ENCODE peak calls at places on chromosomes 2 and 18, in five cellular contexts. B is substantia nigra, L is left lung, E is PC-3, S is left cardiac atrium. X is an unnamed sample.

GRCh38 chr2:106085441-106085911 is 108.6 kb downstream of the UXS1 start:
- DNase-seq in S (no peak), B (no peak), E (peak; percentile 42), L (no peak), X (no peak)

GRCh38 chr2:112640800-112641675 is 4.7 kb upstream of the SLC20A1 start:
- DNase-seq in L (no peak), B (no peak), S (peak; percentile 46), E (peak; percentile 91), X (no peak)

GRCh38 chr2:53234548-53234903 is 533.1 kb upstream of the CHAC2 start:
- DNase-seq in L (no peak), S (no peak), B (no peak), E (peak; percentile 42), X (no peak)

GRCh38 chr2:159549234-159549633 is 67.1 kb downstream of the BAZ2B start:
- DNase-seq in L (no peak), S (no peak), E (peak; percentile 34), B (no peak), X (no peak)

GRCh38 chr2:20012282-20013060 is at the start of gene MATN3:
- DNase-seq in E (peak; percentile 59), B (no peak), S (peak; percentile 54), L (peak; percentile 82), X (no peak)

GRCh38 chr18:25350561-25351201 is 1.3 kb downstream of the ZNF521 start:
- DNase-seq in E (no peak), S (peak; percentile 73), L (peak; percentile 77), B (peak; percentile 11), X (peak; percentile 15)

GRCh38 chr2:20511130-20511529 is 64.3 kb downstream of the RHOB start:
- DNase-seq in E (no peak), S (no peak), L (no peak), B (no peak), X (no peak)

GRCh38 chr18:39596891-39597290 is 2031.3 kb upstream of the CELF4 start:
- DNase-seq in L (no peak), E (no peak), B (no peak), S (no peak), X (no peak)

GRCh38 chr2:195594916-195595694 is 61.9 kb upstream of the SLC39A10 start:
- DNase-seq in E (no peak), L (no peak), B (no peak), S (no peak), X (no peak)

GRCh38 chr2:178579006-178579405 is 98.7 kb downstream of the PLEKHA3 start:
- DNase-seq in B (no peak), E (peak; percentile 87), L (no peak), S (no peak), X (no peak)

GRCh38 chr18:49277395-49278036 is 182.9 kb downstream of the DYM start:
- DNase-seq in B (no peak), S (no peak), E (peak; percentile 60), L (no peak), X (no peak)

GRCh38 chr2:1974391-1974790 is 230.1 kb upstream of the PXDN start:
- DNase-seq in E (peak; percentile 32), L (no peak), S (no peak), B (no peak), X (peak; percentile 61)

GRCh38 chr2:160613466-160614153 is 120.0 kb upstream of the RBMS1 start:
- DNase-seq in B (no peak), L (no peak), S (no peak), E (peak; percentile 96), X (no peak)

GRCh38 chr2:38649176-38649728 is 16.7 kb upstream of the GALM start:
- DNase-seq in S (no peak), B (no peak), E (no peak), L (no peak), X (no peak)

GRCh38 chr2:151111599-151112278 is 149.9 kb downstream of the RBM43 start:
- DNase-seq in S (no peak), L (no peak), B (no peak), E (peak; percentile 75), X (no peak)

GRCh38 chr2:141529674-141530073 is 601.1 kb downstream of the LRP1B start:
- DNase-seq in S (no peak), E (no peak), L (no peak), B (no peak), X (no peak)

GRCh38 chr18:79764131-79764530 is 33.6 kb upstream of the KCNG2 start:
- DNase-seq in B (no peak), S (no peak), E (no peak), L (no peak), X (no peak)

GRCh38 chr2:68452168-68452890 is 14.8 kb downstream of the FBXO48 start:
- DNase-seq in B (no peak), S (no peak), E (no peak), L (no peak), X (no peak)

GRCh38 chr2:138689705-138690104 is 90.5 kb downstream of the NXPH2 start:
- DNase-seq in E (no peak), L (no peak), S (no peak), B (no peak), X (no peak)

GRCh38 chr2:105126353-105126752 is 88.5 kb downstream of the MRPS9 start:
- DNase-seq in E (no peak), B (no peak), L (no peak), S (no peak), X (no peak)

GRCh38 chr2:90209806-90210205 is 1518.3 kb downstream of the RPIA start:
- DNase-seq in B (no peak), L (peak; percentile 53), E (no peak), S (no peak), X (no peak)

GRCh38 chr2:240782221-240782885 is 37.7 kb downstream of the KIF1A start:
- DNase-seq in L (peak; percentile 79), B (no peak), S (peak; percentile 24), E (no peak), X (no peak)

GRCh38 chr2:48572797-48573196 is 42.8 kb downstream of the STON1 start:
- DNase-seq in E (no peak), L (no peak), S (no peak), B (no peak), X (no peak)

GRCh38 chr18:54647176-54647575 is 56.1 kb downstream of the DYNAP start:
- DNase-seq in L (no peak), E (peak; percentile 69), S (no peak), B (no peak), X (no peak)

GRCh38 chr18:5059540-5060032 is 137.5 kb downstream of the AKAIN1 start:
- DNase-seq in L (no peak), B (no peak), E (no peak), S (no peak), X (no peak)

GRCh38 chr2:65175894-65176527 is 46.1 kb upstream of the RAB1A start:
- DNase-seq in B (no peak), E (no peak), S (no peak), L (no peak), X (no peak)

GRCh38 chr2:68744517-68744916 is 9.9 kb downstream of the ARHGAP25 start:
- DNase-seq in E (peak; percentile 28), L (no peak), S (no peak), B (no peak), X (no peak)

GRCh38 chr2:186966015-186966414 is 117.0 kb upstream of the ZSWIM2 start:
- DNase-seq in S (no peak), E (no peak), B (no peak), L (no peak), X (no peak)

GRCh38 chr18:12085786-12086185 is 7.9 kb upstream of the ANKRD62 start:
- DNase-seq in E (no peak), B (no peak), S (no peak), L (no peak), X (no peak)

X was measured in C1 segment of cervical spinal cord.